ENCODE peak calls at places on chromosomes 2 and 18, in ten cellular contexts. Z is left ventricle myocardium inferior; Q is AG04450; S is COR-L47; I is non-pigmented ciliary epithelial cell; C is GM12891; Y is GM04504; D is activated CD4-positive, alpha-beta T cell treated with anti-CD3 and anti-CD28 coated beads, Interleukin-2, amount 50 U/mL, for 24 hours; L is left colon; N is KG1. F is an unnamed sample.

GRCh38 chr2:237952851-237953250 is 14.0 kb upstream of the UBE2F start:
- DNase-seq in Z (no peak), N (no peak), Y (no peak), L (no peak), Q (no peak), D (no peak), I (no peak), C (no peak), S (no peak), F (no peak)

GRCh38 chr2:61471905-61472805 is 1.3 kb upstream of the USP34 start:
- DNase-seq in N (no peak), C (no peak), Z (no peak), Y (no peak), Q (no peak), I (no peak), L (peak; percentile 28), S (peak; percentile 34), D (peak; percentile 10), F (no peak)

GRCh38 chr2:196453613-196454047 is 185.9 kb upstream of the CCDC150 start:
- DNase-seq in S (peak; percentile 52), Y (peak; percentile 16), C (peak; percentile 10), D (peak; percentile 27), Z (no peak), Q (peak; percentile 34), I (peak; percentile 20), L (peak; percentile 28), N (no peak), F (no peak)

GRCh38 chr2:94874277-94874997 is 3.2 kb downstream of the TEKT4 start:
- DNase-seq in C (peak; percentile 94), S (peak; percentile 28), Q (no peak), I (no peak), Y (no peak), L (peak; percentile 54), Z (peak; percentile 25), D (peak; percentile 47), N (peak; percentile 28), F (no peak)

GRCh38 chr18:68841301-68841700 is 43.4 kb downstream of the CCDC102B start:
- DNase-seq in S (no peak), Y (no peak), C (no peak), Z (no peak), Q (peak; percentile 8), N (no peak), L (no peak), I (no peak), D (no peak), F (no peak)

GRCh38 chr2:65343381-65343780 is 89.0 kb downstream of the SPRED2 start:
- DNase-seq in L (no peak), I (no peak), N (no peak), Q (no peak), Y (no peak), S (no peak), Z (no peak), D (no peak), C (no peak), F (no peak)

GRCh38 chr18:62730926-62731325 is 15.6 kb downstream of the PHLPP1 start:
- DNase-seq in D (no peak), Q (no peak), L (no peak), C (no peak), Z (no peak), N (no peak), Y (no peak), I (no peak), S (peak; percentile 29), F (no peak)

GRCh38 chr2:170073288-170073687 is 104.7 kb upstream of the MYO3B start:
- DNase-seq in L (no peak), C (no peak), S (peak; percentile 23), Z (peak; percentile 46), I (peak; percentile 52), N (no peak), Q (peak; percentile 4), Y (peak; percentile 44), D (no peak), F (peak; percentile 61)

GRCh38 chr2:3488768-3489448 is 30.4 kb downstream of the ADI1 start:
- DNase-seq in L (no peak), Y (no peak), N (no peak), Q (no peak), S (no peak), I (no peak), Z (no peak), C (no peak), D (no peak), F (no peak)

GRCh38 chr2:8481463-8482009 is 200.3 kb upstream of the ID2 start:
- DNase-seq in Z (no peak), C (no peak), N (no peak), L (no peak), Q (no peak), I (no peak), S (no peak), D (peak; percentile 24), Y (no peak), F (no peak)